ENCODE peak calls at places on chromosome 1, in four cellular contexts. F is H1, A is mesendoderm, X is H9. N is an unnamed sample.

GRCh38 chr1:244804841-244805240 is 30.6 kb upstream of the COX20 start:
- DNase-seq in F (no peak), A (no peak), X (no peak), N (no peak)

GRCh38 chr1:25695066-25695990 is 78.7 kb downstream of the MAN1C1 start:
- DNase-seq in F (no peak), A (peak), X (peak), N (peak)

GRCh38 chr1:51847294-51847920 is 31.1 kb downstream of the NRDC start:
- DNase-seq in F (no peak), A (no peak), X (no peak), N (no peak)

GRCh38 chr1:213686003-213686582 is 301.7 kb upstream of the PROX1 start:
- DNase-seq in F (no peak), A (no peak), X (no peak), N (no peak)

GRCh38 chr1:117629625-117630422 is 24.0 kb downstream of the TENT5C start:
- DNase-seq in F (no peak), A (no peak), X (no peak), N (no peak)

GRCh38 chr1:26127235-26128163 is 15.9 kb downstream of the PDIK1L start:
- DNase-seq in F (peak), A (peak), X (peak), N (no peak)

GRCh38 chr1:206803221-206803730 is 31.0 kb upstream of the IL10 start:
- DNase-seq in F (no peak), A (peak), X (no peak), N (no peak)

GRCh38 chr1:26290416-26291261 is 10.8 kb downstream of the SH3BGRL3 start:
- DNase-seq in F (no peak), A (no peak), X (no peak), N (no peak)

GRCh38 chr1:246781212-246781611 is 57.0 kb downstream of the SCCPDH start:
- DNase-seq in F (no peak), A (no peak), X (no peak), N (no peak)

GRCh38 chr1:63004868-63005267 is 220.9 kb downstream of the ATG4C start:
- DNase-seq in F (no peak), A (peak), X (peak), N (no peak)

GRCh38 chr1:78401148-78401547 is 89.6 kb upstream of the PTGFR start:
- DNase-seq in F (no peak), A (no peak), X (no peak), N (peak)
- H4K5ac ChIP-seq in F (no peak), A (no peak), X (no peak), N (no peak)

GRCh38 chr1:168692472-168692871 is 36.5 kb downstream of the DPT start:
- DNase-seq in F (no peak), A (no peak), X (no peak), N (no peak)
- H4K5ac ChIP-seq in F (no peak), A (no peak), X (no peak), N (no peak)

GRCh38 chr1:108511764-108512163 is 48.1 kb upstream of the EEIG2 start:
- DNase-seq in F (no peak), A (no peak), X (no peak), N (no peak)
- H4K5ac ChIP-seq in F (no peak), A (no peak), X (no peak), N (no peak)

GRCh38 chr1:82171955-82172354 is 371.2 kb downstream of the ADGRL2 start:
- DNase-seq in F (no peak), A (no peak), X (no peak), N (no peak)
- H4K5ac ChIP-seq in F (no peak), A (no peak), X (no peak), N (no peak)

GRCh38 chr1:162368451-162368850 is 8.2 kb downstream of the SPATA46 start:
- DNase-seq in F (no peak), A (no peak), X (no peak), N (no peak)
- H4K5ac ChIP-seq in F (no peak), A (no peak), X (no peak), N (no peak)

N was measured in IMR-90.